ENCODE peak calls at places on chromosomes 4 and X, in eight cellular contexts. B is GM13976, Y is sigmoid colon, P is BJ, I is MCF 10A, U is fibroblast of lung, K is body of pancreas, N is mesothelial cell of epicardium. G is an unnamed sample.

GRCh38 chr4:183165371-183165770 is 66.3 kb downstream of the WWC2 start:
- DNase-seq in B (no peak), Y (no peak), P (no peak), I (no peak), U (no peak), K (no peak), N (no peak), G (no peak)

GRCh38 chr4:148823419-148823769 is 381.2 kb upstream of the NR3C2 start:
- DNase-seq in B (no peak), Y (no peak), P (no peak), I (no peak), U (no peak), K (no peak), N (no peak), G (no peak)

GRCh38 chr4:67871867-67872266 is 11.9 kb downstream of the TMPRSS11D start:
- DNase-seq in B (peak), Y (no peak), P (no peak), I (peak), U (peak), K (no peak), N (no peak), G (no peak)

GRCh38 chr4:10161840-10162239 is 45.2 kb upstream of the WDR1 start:
- DNase-seq in B (no peak), Y (no peak), P (no peak), I (no peak), U (no peak), K (no peak), N (no peak), G (no peak)

GRCh38 chrX:134803551-134804183 is 145.4 kb upstream of the PLAC1 start:
- DNase-seq in B (peak), Y (no peak), P (no peak), I (no peak), U (no peak), K (no peak), N (no peak), G (no peak)

GRCh38 chr4:18722748-18723191 is 701.2 kb upstream of the LCORL start:
- DNase-seq in B (no peak), Y (peak), P (no peak), I (no peak), U (no peak), K (no peak), N (no peak), G (no peak)

GRCh38 chrX:12679522-12679921 is 111.7 kb upstream of the PRPS2 start:
- DNase-seq in B (no peak), Y (no peak), P (no peak), I (no peak), U (no peak), K (no peak), N (no peak), G (no peak)

GRCh38 chrX:7570432-7571009 is 272.4 kb upstream of the VCX start:
- DNase-seq in B (no peak), Y (no peak), P (no peak), I (peak), U (no peak), K (no peak), N (no peak), G (no peak)

GRCh38 chr4:2359591-2360390 is 58.7 kb downstream of the ZFYVE28 start:
- DNase-seq in B (no peak), Y (peak), P (no peak), I (no peak), U (no peak), K (no peak), N (no peak), G (no peak)

GRCh38 chr4:98516441-98517323 is 141.7 kb downstream of the TSPAN5 start:
- DNase-seq in B (no peak), Y (no peak), P (no peak), I (peak), U (peak), K (no peak), N (no peak), G (no peak)

GRCh38 chr4:27429260-27429970 is 568.8 kb downstream of the STIM2 start:
- DNase-seq in B (no peak), Y (no peak), P (no peak), I (peak), U (no peak), K (no peak), N (no peak), G (no peak)

GRCh38 chr4:85953651-85954018 is 406.2 kb downstream of the MAPK10 start:
- DNase-seq in B (no peak), Y (no peak), P (no peak), I (peak), U (peak), K (no peak), N (no peak), G (no peak)

GRCh38 chrX:68937581-68937980 is 108.8 kb downstream of the EFNB1 start:
- DNase-seq in B (no peak), Y (no peak), P (no peak), I (no peak), U (no peak), K (no peak), N (no peak), G (no peak)

GRCh38 chrX:68935362-68935761 is 106.5 kb downstream of the EFNB1 start:
- DNase-seq in B (no peak), Y (peak), P (no peak), I (no peak), U (no peak), K (no peak), N (no peak), G (no peak)

GRCh38 chrX:68934922-68935321 is 106.1 kb downstream of the EFNB1 start:
- DNase-seq in B (no peak), Y (peak), P (no peak), I (no peak), U (no peak), K (no peak), N (no peak), G (no peak)

GRCh38 chrX:68936186-68936585 is 107.4 kb downstream of the EFNB1 start:
- DNase-seq in B (no peak), Y (peak), P (no peak), I (no peak), U (no peak), K (no peak), N (peak), G (no peak)

GRCh38 chrX:68936608-68937007 is 107.8 kb downstream of the EFNB1 start:
- DNase-seq in B (no peak), Y (peak), P (peak), I (peak), U (peak), K (no peak), N (no peak), G (no peak)
- TF ChIP-seq CTCF in B (no peak), Y (no peak), P (no peak), I (no peak), U (no peak), K (no peak), N (no peak), G (no peak)

GRCh38 chr4:111933703-111934102 is 211.6 kb upstream of the FAM241A start:
- DNase-seq in B (no peak), Y (no peak), P (no peak), I (no peak), U (no peak), K (no peak), N (no peak), G (no peak)

GRCh38 chr4:111934294-111934693 is 211.0 kb upstream of the FAM241A start:
- DNase-seq in B (no peak), Y (no peak), P (no peak), I (no peak), U (no peak), K (no peak), N (no peak), G (no peak)

GRCh38 chr4:111941957-111942356 is 203.3 kb upstream of the FAM241A start:
- DNase-seq in B (no peak), Y (no peak), P (no peak), I (no peak), U (no peak), K (no peak), N (no peak), G (no peak)

GRCh38 chr4:111937368-111937767 is 207.9 kb upstream of the FAM241A start:
- DNase-seq in B (peak), Y (no peak), P (no peak), I (peak), U (peak), K (no peak), N (no peak), G (no peak)
- TF ChIP-seq CTCF in B (peak), Y (no peak), P (peak), I (peak), U (peak), K (no peak), N (no peak), G (peak)

GRCh38 chrX:153492153-153492454 is 2.7 kb upstream of the BGN start:
- DNase-seq in B (no peak), Y (no peak), P (no peak), I (no peak), U (no peak), K (no peak), N (no peak), G (no peak)

GRCh38 chrX:153492543-153492942 is 2.2 kb upstream of the BGN start:
- DNase-seq in B (no peak), Y (no peak), P (no peak), I (no peak), U (no peak), K (no peak), N (no peak), G (no peak)

GRCh38 chrX:153493085-153493484 is 1.7 kb upstream of the BGN start:
- DNase-seq in B (no peak), Y (no peak), P (no peak), I (no peak), U (no peak), K (no peak), N (no peak), G (no peak)

GRCh38 chrX:153490217-153490616 is 4.6 kb upstream of the BGN start:
- DNase-seq in B (no peak), Y (no peak), P (no peak), I (peak), U (no peak), K (no peak), N (no peak), G (no peak)

GRCh38 chrX:153491351-153492152 is 3.2 kb upstream of the BGN start:
- DNase-seq in B (no peak), Y (no peak), P (no peak), I (no peak), U (peak), K (no peak), N (no peak), G (no peak)
- TF ChIP-seq CTCF in B (no peak), Y (no peak), P (no peak), I (no peak), U (no peak), K (no peak), N (no peak), G (no peak)

GRCh38 chrX:115400960-115401359 is 111.4 kb downstream of the LUZP4 start:
- DNase-seq in B (no peak), Y (no peak), P (no peak), I (no peak), U (no peak), K (no peak), N (no peak), G (no peak)
- TF ChIP-seq CTCF in B (no peak), Y (no peak), P (no peak), I (no peak), U (no peak), K (no peak), N (no peak), G (no peak)

GRCh38 chr4:700587-701264 is 4.9 kb upstream of the PCGF3 start:
- DNase-seq in B (no peak), Y (peak), P (no peak), I (no peak), U (no peak), K (no peak), N (no peak), G (no peak)
- TF ChIP-seq CTCF in B (no peak), Y (no peak), P (no peak), I (no peak), U (no peak), K (no peak), N (no peak), G (peak)

DNA sequence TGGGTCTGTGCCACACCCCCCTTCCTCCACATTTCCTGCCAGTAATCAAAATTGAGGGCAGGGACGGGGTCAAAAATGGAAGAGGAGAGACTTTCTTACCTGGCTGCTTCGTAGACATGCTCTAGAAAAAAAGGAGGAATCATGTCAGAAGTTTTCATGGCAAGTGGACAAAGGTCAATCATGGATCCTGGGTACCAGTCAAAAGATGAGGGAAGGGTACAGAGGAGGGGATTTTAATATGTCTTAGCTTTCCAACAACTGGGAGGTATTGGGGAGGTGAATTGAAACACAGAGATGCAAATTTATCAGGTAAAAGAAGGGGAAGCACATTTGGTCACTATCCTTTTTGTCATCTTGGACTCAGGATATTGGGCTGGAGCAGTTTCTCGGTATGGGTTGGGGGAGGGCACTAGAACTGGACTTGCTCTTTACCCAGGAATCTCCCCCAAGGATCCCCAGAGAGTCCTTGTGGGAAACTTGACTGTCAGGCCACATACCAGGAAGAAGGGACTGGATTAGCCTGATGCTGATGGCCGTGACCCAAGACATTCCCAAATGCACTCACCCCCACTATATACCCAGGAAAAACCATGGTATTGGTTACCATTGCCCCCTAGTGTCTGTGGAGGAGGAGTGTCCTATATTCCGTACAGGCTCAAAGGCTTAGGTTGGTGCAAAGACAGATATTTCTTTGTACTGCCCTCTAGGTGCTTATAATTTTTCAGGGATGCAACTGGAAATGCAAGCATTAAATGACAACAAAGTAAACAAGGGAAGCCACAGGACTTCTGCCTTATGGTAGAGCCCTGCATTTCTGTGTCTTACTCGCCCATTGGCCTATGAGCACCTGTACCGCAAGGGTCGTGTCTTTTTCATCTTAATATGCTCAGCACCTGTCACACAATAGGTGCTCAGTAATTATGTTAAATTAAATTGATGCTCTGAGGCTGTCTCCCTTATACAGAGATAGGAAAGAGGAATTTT is 16.8 kb downstream of the VSIG4 start:
- DNase-seq in B (no peak), Y (no peak), P (no peak), I (peak), U (no peak), K (no peak), N (no peak), G (no peak)
- TF ChIP-seq CTCF in B (no peak), Y (no peak), P (no peak), I (no peak), U (no peak), K (no peak), N (no peak), G (no peak)

GRCh38 chr4:186946140-186946539 is 222.5 kb upstream of the FAT1 start:
- DNase-seq in B (no peak), Y (no peak), P (no peak), I (no peak), U (no peak), K (peak), N (no peak), G (no peak)

GRCh38 chr4:186946682-186947294 is 223.1 kb upstream of the FAT1 start:
- DNase-seq in B (no peak), Y (no peak), P (no peak), I (peak), U (no peak), K (peak), N (no peak), G (peak)

GRCh38 chr4:186952709-186953108 is 229.1 kb upstream of the FAT1 start:
- DNase-seq in B (no peak), Y (no peak), P (no peak), I (no peak), U (no peak), K (no peak), N (no peak), G (no peak)

GRCh38 chr4:186949847-186950246 is 226.2 kb upstream of the FAT1 start:
- DNase-seq in B (no peak), Y (no peak), P (no peak), I (no peak), U (no peak), K (no peak), N (no peak), G (no peak)

GRCh38 chr4:186948361-186949291 is 225.0 kb upstream of the FAT1 start:
- DNase-seq in B (no peak), Y (no peak), P (peak), I (no peak), U (peak), K (peak), N (no peak), G (no peak)
- TF ChIP-seq CTCF in B (no peak), Y (no peak), P (peak), I (peak), U (peak), K (no peak), N (peak), G (peak)

DNA sequence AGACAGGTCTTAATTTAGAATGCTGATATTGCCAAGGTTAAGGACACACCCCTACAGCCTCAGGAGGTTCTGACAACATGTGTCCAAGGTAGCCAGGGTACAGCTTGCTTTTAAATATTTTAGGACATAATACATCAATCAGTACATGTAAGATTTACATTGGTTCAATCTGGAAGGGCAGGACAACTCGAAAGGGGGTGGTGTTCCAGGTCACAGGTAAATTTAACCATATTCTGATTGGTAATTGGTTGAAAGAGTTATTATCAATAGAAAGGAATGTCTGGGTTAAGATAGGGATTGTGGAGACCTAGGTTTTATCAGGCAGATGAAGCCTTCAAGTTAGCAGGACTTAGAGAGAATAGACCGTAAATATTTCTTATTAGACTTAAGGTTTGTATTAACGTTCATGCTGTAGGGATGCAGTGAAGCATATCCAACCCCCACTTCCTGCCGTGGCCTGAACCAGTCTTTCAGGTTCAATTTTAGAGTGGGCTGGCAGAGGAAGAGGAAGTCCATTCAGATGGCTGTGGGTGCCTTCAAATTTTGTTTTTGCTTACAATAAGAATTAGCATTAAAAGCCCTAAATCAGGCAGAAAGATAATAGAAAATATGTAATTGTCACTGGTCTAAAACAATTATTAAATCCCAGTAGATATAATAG is 136.5 kb upstream of the GALNTL6 start:
- DNase-seq in B (peak), Y (no peak), P (no peak), I (no peak), U (no peak), K (no peak), N (no peak), G (no peak)
- TF ChIP-seq CTCF in B (no peak), Y (no peak), P (no peak), I (no peak), U (no peak), K (no peak), N (no peak), G (no peak)

GRCh38 chr4:163672751-163673150 is 178.3 kb downstream of the TMA16 start:
- DNase-seq in B (no peak), Y (no peak), P (no peak), I (no peak), U (no peak), K (no peak), N (no peak), G (no peak)
- TF ChIP-seq CTCF in B (no peak), Y (no peak), P (no peak), I (no peak), U (no peak), K (no peak), N (no peak), G (no peak)

GRCh38 chr4:41661447-41662076 is 87.0 kb downstream of the PHOX2B start:
- DNase-seq in B (peak), Y (no peak), P (no peak), I (peak), U (peak), K (peak), N (peak), G (peak)
- TF ChIP-seq CTCF in B (peak), Y (peak), P (peak), I (peak), U (peak), K (peak), N (peak), G (peak)